ENCODE peak calls at places on chromosomes 6 and 20, in four cellular contexts. One of them, this sample, is unnamed.

GRCh38 chr20:1130849-1131248 is 12.4 kb downstream of the PSMF1 start:
- DNase-seq in ureter: no peak
- DNase-seq in AG20443: no peak
- DNase-seq in D341Med: no peak
- DNase-seq in this sample: no peak

GRCh38 chr6:138517635-138518034 is 18.3 kb upstream of the NHSL1 start:
- DNase-seq in ureter: no peak
- DNase-seq in AG20443: peak
- DNase-seq in D341Med: peak
- DNase-seq in this sample: peak

GRCh38 chr6:167970236-167970635 is 27.2 kb upstream of the KIF25 start:
- DNase-seq in ureter: no peak
- DNase-seq in AG20443: no peak
- DNase-seq in D341Med: no peak
- DNase-seq in this sample: no peak

GRCh38 chr6:48560408-48560807 is 449.4 kb upstream of the PTCHD4 start:
- DNase-seq in ureter: no peak
- DNase-seq in AG20443: peak
- DNase-seq in D341Med: no peak
- DNase-seq in this sample: peak

GRCh38 chr20:63378626-63379025 is 17.5 kb upstream of the CHRNA4 start:
- DNase-seq in ureter: no peak
- DNase-seq in AG20443: no peak
- DNase-seq in D341Med: no peak
- DNase-seq in this sample: no peak

GRCh38 chr6:134678436-134678889 is 271.4 kb downstream of the ALDH8A1 start:
- DNase-seq in ureter: no peak
- DNase-seq in AG20443: no peak
- DNase-seq in D341Med: no peak
- DNase-seq in this sample: no peak

GRCh38 chr20:62762801-62763368 is 33.4 kb upstream of the MRGBP start:
- DNase-seq in ureter: no peak
- DNase-seq in AG20443: no peak
- DNase-seq in D341Med: no peak
- DNase-seq in this sample: no peak

GRCh38 chr6:77930945-77931344 is 278.1 kb downstream of the MEI4 start:
- DNase-seq in ureter: no peak
- DNase-seq in AG20443: no peak
- DNase-seq in D341Med: no peak
- DNase-seq in this sample: no peak

GRCh38 chr6:119742188-119742803 is 392.7 kb upstream of the MAN1A1 start:
- DNase-seq in ureter: peak
- DNase-seq in AG20443: peak
- DNase-seq in D341Med: peak
- DNase-seq in this sample: peak

GRCh38 chr6:142804490-142804889 is 140.5 kb downstream of the HIVEP2 start:
- DNase-seq in ureter: no peak
- DNase-seq in AG20443: no peak
- DNase-seq in D341Med: no peak
- DNase-seq in this sample: no peak

GRCh38 chr6:106117579-106117978 is 31.4 kb downstream of the PRDM1 start:
- DNase-seq in ureter: no peak
- DNase-seq in AG20443: no peak
- DNase-seq in D341Med: no peak
- DNase-seq in this sample: no peak

GRCh38 chr6:34524989-34525388 is 31.1 kb downstream of the SPDEF start:
- DNase-seq in ureter: no peak
- DNase-seq in AG20443: no peak
- DNase-seq in D341Med: no peak
- DNase-seq in this sample: no peak

GRCh38 chr6:147881432-147881831 is 372.9 kb downstream of the SAMD5 start:
- DNase-seq in ureter: no peak
- DNase-seq in AG20443: no peak
- DNase-seq in D341Med: no peak
- DNase-seq in this sample: no peak

GRCh38 chr6:3418521-3419060 is 38.3 kb downstream of the SLC22A23 start:
- DNase-seq in ureter: peak
- DNase-seq in AG20443: no peak
- DNase-seq in D341Med: no peak
- DNase-seq in this sample: peak

GRCh38 chr6:52245425-52245824 is 1.1 kb upstream of the IL17F start:
- DNase-seq in ureter: no peak
- DNase-seq in AG20443: no peak
- DNase-seq in D341Med: no peak
- DNase-seq in this sample: no peak

GRCh38 chr6:56109149-56109548 is 138.2 kb downstream of the COL21A1 start:
- DNase-seq in ureter: no peak
- DNase-seq in AG20443: no peak
- DNase-seq in D341Med: no peak
- DNase-seq in this sample: no peak

GRCh38 chr6:10415593-10416480 is 963 bp upstream of the TFAP2A start:
- DNase-seq in ureter: no peak
- DNase-seq in AG20443: no peak
- DNase-seq in D341Med: no peak
- DNase-seq in this sample: no peak

GRCh38 chr20:36585410-36586125 is 12.2 kb downstream of the TGIF2 start:
- DNase-seq in ureter: no peak
- DNase-seq in AG20443: peak
- DNase-seq in D341Med: no peak
- DNase-seq in this sample: peak

GRCh38 chr20:51710503-51710902 is 57.7 kb downstream of the ATP9A start:
- DNase-seq in ureter: no peak
- DNase-seq in AG20443: no peak
- DNase-seq in D341Med: no peak
- DNase-seq in this sample: no peak

GRCh38 chr20:48169650-48170049 is 384.4 kb upstream of the SULF2 start:
- DNase-seq in ureter: no peak
- DNase-seq in AG20443: no peak
- DNase-seq in D341Med: no peak
- DNase-seq in this sample: no peak

GRCh38 chr20:61322151-61322860 is 70.2 kb downstream of the CDH4 start:
- DNase-seq in ureter: no peak
- DNase-seq in AG20443: no peak
- DNase-seq in D341Med: no peak
- DNase-seq in this sample: no peak

GRCh38 chr6:105097288-105097687 is 82.5 kb downstream of the POPDC3 start:
- DNase-seq in ureter: no peak
- DNase-seq in AG20443: no peak
- DNase-seq in D341Med: no peak
- DNase-seq in this sample: peak

GRCh38 chr20:57879437-57880115 is 169.8 kb upstream of the PMEPA1 start:
- DNase-seq in ureter: peak
- DNase-seq in AG20443: no peak
- DNase-seq in D341Med: no peak
- DNase-seq in this sample: no peak

GRCh38 chr6:104953410-104953953 is 3.4 kb upstream of the LIN28B start:
- DNase-seq in ureter: no peak
- DNase-seq in AG20443: no peak
- DNase-seq in D341Med: peak
- DNase-seq in this sample: no peak

GRCh38 chr6:4486543-4487319 is 289.5 kb upstream of the CDYL start:
- DNase-seq in ureter: no peak
- DNase-seq in AG20443: no peak
- DNase-seq in D341Med: no peak
- DNase-seq in this sample: no peak

GRCh38 chr6:68635706-68636513 is 828 bp downstream of the ADGRB3 start:
- DNase-seq in ureter: no peak
- DNase-seq in AG20443: peak
- DNase-seq in D341Med: peak
- DNase-seq in this sample: peak

GRCh38 chr6:43308101-43308989 is at the start of gene CRIP3:
- DNase-seq in ureter: no peak
- DNase-seq in AG20443: peak
- DNase-seq in D341Med: peak
- DNase-seq in this sample: peak

GRCh38 chr20:20546402-20546801 is 166.0 kb downstream of the RALGAPA2 start:
- DNase-seq in ureter: no peak
- DNase-seq in AG20443: no peak
- DNase-seq in D341Med: no peak
- DNase-seq in this sample: peak

GRCh38 chr6:159172066-159172465 is 2.9 kb downstream of the FNDC1 start:
- DNase-seq in ureter: no peak
- DNase-seq in AG20443: peak
- DNase-seq in D341Med: no peak
- DNase-seq in this sample: no peak

GRCh38 chr20:49790077-49790798 is 22.4 kb upstream of the SLC9A8 start:
- DNase-seq in ureter: no peak
- DNase-seq in AG20443: peak
- DNase-seq in D341Med: no peak
- DNase-seq in this sample: peak